ENCODE peak calls at places on chromosomes 6 and 20, in eight cellular contexts. Y, E, Q, X, H, F, K and J are unnamed samples. For H3K9me3 and H3K4me1, the result is how much of the 10 kb centered on the place peaks cover.

GRCh38 chr6:25487012-25487411 is 165.0 kb upstream of the SCGN start:
- DNase-seq in X (no peak), Q (no peak), E (no peak), K (no peak), F (no peak), Y (no peak), H (no peak), J (no peak)

GRCh38 chr6:144362042-144363018 is 77.2 kb downstream of the UTRN start:
- DNase-seq in F (no peak), X (peak), Y (peak), K (no peak), Q (peak), E (no peak), H (no peak), J (no peak)

GRCh38 chr6:140316966-140317365 is 942.5 kb upstream of the CITED2 start:
- DNase-seq in X (peak), Y (no peak), E (no peak), H (peak), K (no peak), F (no peak), Q (no peak), J (no peak)

GRCh38 chr6:45592991-45593390 is 215.3 kb upstream of the SUPT3H start:
- DNase-seq in F (no peak), E (no peak), K (no peak), X (no peak), Y (no peak), H (no peak), Q (no peak), J (no peak)

GRCh38 chr6:168050861-168051586 is 28.0 kb downstream of the FRMD1 start:
- DNase-seq in H (no peak), Q (no peak), X (no peak), E (no peak), Y (no peak), F (no peak), K (no peak), J (no peak)

GRCh38 chr6:13508711-13509705 is 21.6 kb upstream of the GFOD1 start:
- DNase-seq in K (no peak), E (no peak), X (peak), H (no peak), Y (peak), F (no peak), Q (no peak), J (no peak)

GRCh38 chr6:33213166-33213988 is 5.1 kb downstream of the RING1 start:
- DNase-seq in X (no peak), K (no peak), F (peak), H (no peak), Y (no peak), E (peak), Q (no peak), J (no peak)

GRCh38 chr20:26163890-26164289 is 467.2 kb upstream of the ZNF337 start:
- DNase-seq in H (peak), F (no peak), X (peak), Q (no peak), E (no peak), Y (peak), K (no peak), J (no peak)

GRCh38 chr6:56374841-56375369 is 127.5 kb upstream of the COL21A1 start:
- DNase-seq in Y (no peak), H (no peak), X (peak), E (no peak), Q (no peak), K (no peak), F (no peak), J (no peak)

GRCh38 chr20:48455606-48456360 is 372.0 kb downstream of the PREX1 start:
- DNase-seq in E (peak), X (no peak), K (no peak), F (no peak), Y (no peak), H (no peak), Q (no peak), J (no peak)

GRCh38 chr6:154962751-154963150 is 32.4 kb upstream of the TIAM2 start:
- DNase-seq in F (no peak), K (no peak), Y (peak), H (peak), X (peak), E (no peak), Q (no peak), J (no peak)

GRCh38 chr6:71194730-71195129 is 93.9 kb upstream of the OGFRL1 start:
- DNase-seq in F (no peak), Y (peak), K (no peak), H (no peak), Q (no peak), E (no peak), X (peak), J (no peak)

GRCh38 chr20:62846528-62846890 is 15.1 kb downstream of the TCFL5 start:
- DNase-seq in E (no peak), H (no peak), Y (peak), F (peak), K (no peak), X (no peak), Q (no peak), J (no peak)

GRCh38 chr6:40349092-40349491 is 238.1 kb downstream of the LRFN2 start:
- DNase-seq in F (no peak), E (no peak), K (no peak), H (no peak), Q (no peak), X (no peak), Y (no peak), J (no peak)

GRCh38 chr6:91476000-91476399 is 889.1 kb upstream of the MAP3K7 start:
- DNase-seq in X (no peak), F (no peak), E (peak), H (peak), Y (peak), Q (no peak), K (no peak), J (no peak)

GRCh38 chr20:44015733-44016103 is 101.1 kb downstream of the TOX2 start:
- DNase-seq in F (no peak), K (no peak), Q (no peak), X (no peak), H (no peak), E (no peak), Y (no peak), J (no peak)

GRCh38 chr6:150687508-150687907 is 87.8 kb downstream of the PLEKHG1 start:
- DNase-seq in F (no peak), H (peak), X (peak), Y (no peak), K (peak), Q (peak), E (no peak), J (no peak)

GRCh38 chr6:31597006-31597405 is 4.2 kb upstream of the NCR3 start:
- DNase-seq in X (peak), H (no peak), K (no peak), E (peak), Y (no peak), Q (no peak), F (no peak), J (no peak)

GRCh38 chr6:73606428-73606827 is 47.4 kb downstream of the SLC17A5 start:
- DNase-seq in Q (no peak), E (no peak), H (no peak), X (peak), K (no peak), Y (no peak), F (no peak), J (no peak)

GRCh38 chr20:56826971-56827645 is 198.0 kb downstream of the TFAP2C start:
- DNase-seq in X (peak), E (no peak), Y (peak), K (no peak), Q (no peak), F (no peak), H (peak), J (no peak)

GRCh38 chr6:38524436-38525145 is 115.1 kb downstream of the BTBD9 start:
- DNase-seq in F (no peak), X (no peak), E (no peak), H (no peak), Q (no peak), Y (no peak), K (no peak), J (no peak)

GRCh38 chr6:155033021-155033801 is 38.1 kb downstream of the TIAM2 start:
- DNase-seq in F (no peak), E (no peak), Q (no peak), K (no peak), H (no peak), Y (no peak), X (peak), J (no peak)

GRCh38 chr6:107021786-107022185 is 6.2 kb upstream of the MTRES1 start:
- DNase-seq in F (no peak), E (no peak), X (no peak), H (no peak), Y (peak), Q (no peak), K (no peak), J (no peak)

GRCh38 chr20:35971981-35972380 is 3.6 kb downstream of the CNBD2 start:
- DNase-seq in Y (no peak), X (peak), Q (no peak), K (no peak), F (no peak), E (no peak), H (no peak), J (no peak)

GRCh38 chr6:28977351-28978136 is 27.6 kb downstream of the ZNF311 start:
- DNase-seq in F (peak), K (no peak), X (peak), Q (no peak), Y (peak), H (peak), E (no peak), J (no peak)

GRCh38 chr6:90403489-90404381 is 107.1 kb upstream of the BACH2 start:
- DNase-seq in Y (peak), K (peak), H (peak), X (peak), Q (peak), F (no peak), E (peak), J (no peak)

GRCh38 chr6:166009385-166010031 is 158.1 kb downstream of the TBXT start:
- DNase-seq in H (no peak), K (no peak), Y (no peak), F (no peak), X (no peak), E (no peak), Q (no peak), J (no peak)
- H3K9me3 ChIP-seq in H (under half), K (under half), Y (under half), F (under half), X (under half), E (under half), Q (under half), J (under half)

GRCh38 chr6:3359973-3360726 is 96.7 kb downstream of the SLC22A23 start:
- DNase-seq in X (no peak), H (no peak), K (no peak), Q (no peak), F (no peak), Y (no peak), E (no peak), J (no peak)
- H3K4me1 ChIP-seq in X (under half), H (under half), K (under half), Q (under half), F (under half), Y (half or more), E (under half), J (under half)

GRCh38 chr6:147297663-147298313 is 93.6 kb downstream of the STXBP5 start:
- DNase-seq in X (no peak), E (no peak), Q (no peak), H (no peak), Y (no peak), K (no peak), F (no peak), J (no peak)
- H3K9me3 ChIP-seq in X (under half), E (under half), Q (under half), H (under half), Y (under half), K (under half), F (under half), J (under half)

DNA sequence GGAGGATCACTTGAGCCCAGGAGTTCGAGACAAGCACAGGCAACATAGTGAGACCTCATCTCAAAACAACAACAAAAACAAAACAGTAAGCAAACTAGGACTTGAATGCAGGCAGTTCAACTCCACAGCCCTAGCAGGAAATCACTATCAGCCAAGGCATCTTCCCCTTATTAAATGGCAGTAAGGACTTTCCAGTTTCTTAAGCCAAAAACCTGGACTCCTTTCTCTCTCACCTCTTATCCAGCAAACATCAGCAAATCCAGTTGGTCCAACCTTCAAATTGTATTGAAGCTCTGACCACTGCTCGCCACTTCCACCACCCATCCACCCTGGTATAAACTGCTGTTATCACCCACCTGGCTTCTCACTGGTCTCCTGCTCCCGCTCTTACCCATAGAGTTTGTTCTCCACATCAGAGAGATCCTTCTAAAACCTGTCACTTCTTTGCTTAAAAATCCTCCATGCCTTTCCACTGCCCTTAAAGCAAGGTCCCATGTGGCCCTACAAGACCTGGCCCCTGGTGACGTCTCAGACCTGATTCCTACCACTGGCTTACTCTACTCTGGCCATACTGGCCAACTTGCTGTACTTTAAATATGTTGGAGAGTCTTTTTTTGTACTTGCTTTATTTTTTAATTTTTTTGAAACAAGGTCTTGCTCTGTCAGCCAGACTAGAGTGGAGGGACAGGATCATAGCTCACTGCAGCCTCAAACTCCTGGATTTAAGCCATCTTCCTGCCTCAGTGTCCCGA is 27.6 kb downstream of the BCL2L1 start:
- DNase-seq in X (no peak), H (no peak), E (no peak), K (no peak), Q (no peak), Y (no peak), F (no peak), J (no peak)
- H3K4me1 ChIP-seq in X (under half), H (under half), E (under half), K (half or more), Q (half or more), Y (half or more), F (half or more), J (under half)

GRCh38 chr6:164507197-164507957 is 802.0 kb downstream of the C6orf118 start:
- DNase-seq in F (no peak), Q (no peak), X (no peak), H (no peak), E (no peak), K (no peak), Y (no peak), J (no peak)

GRCh38 chr6:164502838-164503237 is 806.6 kb downstream of the C6orf118 start:
- DNase-seq in F (no peak), Q (no peak), E (peak), X (no peak), Y (no peak), H (no peak), K (no peak), J (no peak)

GRCh38 chr6:164505425-164505824 is 804.0 kb downstream of the C6orf118 start:
- DNase-seq in X (no peak), E (no peak), F (no peak), Y (no peak), K (no peak), H (no peak), Q (no peak), J (no peak)
- H3K9me3 ChIP-seq in X (under half), E (under half), F (under half), Y (under half), K (under half), H (under half), Q (under half), J (under half)